ENCODE peak calls at places on chromosomes 1 and 21, in five cellular contexts. A is lung, B is AG04450, R is tibial artery, U is H1. J is an unnamed sample.
A peak's percentile ranks its signal among the peaks of the same experiment; 100 is the strongest.

GRCh38 chr1:23577056-23577985 is 18.0 kb upstream of the ID3 start:
- DNase-seq in B (peak; percentile 67), A (no peak), R (peak; percentile 70), U (no peak), J (peak; percentile 97)

GRCh38 chr1:76949503-76949902 is 82.2 kb downstream of the ST6GALNAC5 start:
- DNase-seq in R (no peak), A (no peak), U (no peak), B (no peak), J (no peak)

GRCh38 chr1:180040034-180040433 is 85.4 kb downstream of the CEP350 start:
- DNase-seq in A (no peak), B (no peak), R (no peak), U (no peak), J (peak; percentile 65)

GRCh38 chr1:26529655-26530539 is at the start of gene RPS6KA1:
- DNase-seq in R (no peak), A (peak; percentile 66), B (no peak), U (peak; percentile 88), J (no peak)

GRCh38 chr21:31335957-31336738 is 7.9 kb downstream of the TIAM1 start:
- DNase-seq in B (peak; percentile 68), R (no peak), A (no peak), U (no peak), J (peak; percentile 91)

GRCh38 chr1:102529446-102529845 is 532.7 kb upstream of the OLFM3 start:
- DNase-seq in R (no peak), B (no peak), U (no peak), A (no peak), J (no peak)

GRCh38 chr1:226019550-226019949 is 20.4 kb upstream of the SDE2 start:
- DNase-seq in U (no peak), A (no peak), R (no peak), B (no peak), J (no peak)

GRCh38 chr1:51331206-51332100 is 1.1 kb upstream of the TTC39A start:
- DNase-seq in U (no peak), R (no peak), B (no peak), A (peak; percentile 45), J (peak; percentile 38)

GRCh38 chr1:14653461-14653960 is 55.0 kb downstream of the KAZN start:
- DNase-seq in R (no peak), B (no peak), U (no peak), A (no peak), J (no peak)

GRCh38 chr1:37930246-37931142 is 16.4 kb downstream of the INPP5B start:
- DNase-seq in A (peak; percentile 83), B (no peak), R (no peak), U (no peak), J (no peak)

GRCh38 chr1:98794196-98794886 is 132.8 kb downstream of the SNX7 start:
- DNase-seq in R (peak; percentile 23), A (peak; percentile 39), U (no peak), B (peak; percentile 48), J (peak; percentile 81)

GRCh38 chr1:60387175-60387574 is 313.6 kb upstream of the C1orf87 start:
- DNase-seq in B (no peak), A (no peak), U (no peak), R (no peak), J (no peak)

GRCh38 chr1:55257958-55258357 is 42.8 kb upstream of the USP24 start:
- DNase-seq in B (no peak), U (no peak), A (no peak), R (no peak), J (no peak)

GRCh38 chr21:14737922-14738321 is 191.8 kb upstream of the SAMSN1 start:
- DNase-seq in A (peak; percentile 53), B (no peak), R (no peak), U (no peak), J (peak; percentile 78)

GRCh38 chr1:82704966-82705365 is 904.2 kb downstream of the ADGRL2 start:
- DNase-seq in R (no peak), A (no peak), B (no peak), U (no peak), J (no peak)

GRCh38 chr1:170533331-170533730 is 1.4 kb downstream of the GORAB start:
- DNase-seq in B (no peak), R (no peak), U (no peak), A (no peak), J (peak; percentile 85)

GRCh38 chr21:28106370-28106890 is 886.2 kb downstream of the LTN1 start:
- DNase-seq in R (no peak), B (no peak), U (no peak), A (no peak), J (no peak)

GRCh38 chr21:15722591-15723324 is 7.0 kb upstream of the USP25 start:
- DNase-seq in U (no peak), B (no peak), R (no peak), A (no peak), J (no peak)

GRCh38 chr1:151282883-151283725 is 1.0 kb downstream of the ZNF687 start:
- DNase-seq in U (peak; percentile 64), R (no peak), A (peak; percentile 38), B (no peak), J (no peak)

GRCh38 chr1:221887091-221887746 is 145.3 kb upstream of the DUSP10 start:
- DNase-seq in A (peak; percentile 40), U (no peak), R (peak; percentile 74), B (peak; percentile 29), J (peak; percentile 73)

GRCh38 chr1:172607145-172607544 is 51.8 kb upstream of the FASLG start:
- DNase-seq in A (no peak), U (no peak), R (no peak), B (no peak), J (peak; percentile 4)

GRCh38 chr1:223712184-223712855 is at the start of gene CAPN2:
- DNase-seq in A (peak; percentile 77), U (peak; percentile 83), R (peak; percentile 75), B (no peak), J (peak; percentile 82)

GRCh38 chr1:30188999-30189398 is 534.4 kb downstream of the MATN1 start:
- DNase-seq in A (peak; percentile 11), R (no peak), U (peak; percentile 13), B (no peak), J (no peak)

GRCh38 chr1:69569281-69569970 is 1.7 kb downstream of the LRRC7 start:
- DNase-seq in U (peak; percentile 52), B (no peak), R (no peak), A (no peak), J (no peak)

GRCh38 chr1:69572921-69573320 is 5.2 kb downstream of the LRRC7 start:
- DNase-seq in B (no peak), R (no peak), A (no peak), U (no peak), J (no peak)

GRCh38 chr1:69569983-69570755 is 2.4 kb downstream of the LRRC7 start:
- DNase-seq in R (no peak), U (peak; percentile 46), B (no peak), A (no peak), J (no peak)

GRCh38 chr1:69567847-69568434 is at the start of gene LRRC7:
- DNase-seq in R (no peak), U (peak; percentile 72), B (no peak), A (no peak), J (no peak)

DNA sequence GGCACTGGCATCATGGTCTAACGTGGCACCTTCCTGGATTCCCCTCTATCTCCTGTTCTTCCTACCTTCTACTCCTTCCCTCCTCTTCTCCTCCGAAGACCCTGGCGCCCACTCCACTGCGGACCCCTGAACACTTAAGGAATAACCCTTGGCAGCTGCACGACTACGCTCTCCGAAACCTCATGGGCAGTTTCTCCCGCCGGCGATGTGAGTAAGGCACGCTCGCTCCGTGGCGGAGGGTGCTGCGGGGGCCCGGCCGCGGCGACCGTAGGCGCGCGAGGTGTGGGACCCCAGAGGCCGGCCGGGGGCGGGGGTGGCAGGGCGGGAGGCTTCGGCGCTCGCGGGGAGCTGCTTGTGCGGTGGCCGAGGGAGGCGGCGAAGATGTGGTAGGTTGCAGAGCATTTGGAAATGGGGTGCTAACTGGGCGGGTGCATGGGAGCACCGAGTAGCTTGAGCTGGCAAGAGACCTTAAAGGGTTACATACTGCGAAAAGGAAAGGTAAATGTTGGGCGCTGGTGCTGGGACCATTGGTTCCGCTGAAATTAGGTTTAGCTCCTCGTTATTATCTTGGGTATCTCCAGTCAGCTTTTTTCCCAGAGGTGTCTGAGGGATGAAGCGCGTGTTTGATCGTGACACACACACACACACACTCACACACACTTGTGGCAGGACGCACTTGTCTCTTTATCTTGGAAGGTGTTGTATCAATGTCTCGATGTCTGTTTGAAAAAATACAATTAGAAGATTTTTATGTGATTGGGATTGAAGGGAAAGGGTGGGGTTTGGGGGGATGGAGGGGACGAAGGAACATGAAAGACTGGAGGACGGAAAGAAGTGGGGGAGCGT is 936 bp downstream of the LRRC7 start:
- DNase-seq in B (no peak), A (no peak), R (no peak), U (peak; percentile 51), J (no peak)
- H3K4me3 ChIP-seq in B (no peak overlapping the region), A (no peak overlapping the region), R (peak overlapping the region; percentile 60), U (peak overlapping the region; percentile 70), J (peak overlapping the region; percentile 18)

GRCh38 chr1:159892944-159893343 is 7.0 kb downstream of the CFAP45 start:
- DNase-seq in B (no peak), R (no peak), A (no peak), U (no peak), J (no peak)
- TF ChIP-seq CTCF in B (no peak), R (no peak), A (no peak), U (peak; percentile 14), J (no peak)

GRCh38 chr1:234398849-234399381 is 25.7 kb downstream of the COA6 start:
- DNase-seq in A (no peak), U (no peak), B (no peak), R (no peak), J (peak; percentile 55)
- H3K4me3 ChIP-seq in A (no peak overlapping the region), U (no peak overlapping the region), B (peak overlapping the region; percentile 4), R (no peak overlapping the region), J (no peak overlapping the region)

GRCh38 chr21:45747802-45748445 is 104.4 kb downstream of the PCBP3 start:
- DNase-seq in B (no peak), A (no peak), U (peak; percentile 45), R (no peak), J (peak; percentile 47)
- TF ChIP-seq CTCF in B (no peak), A (no peak), U (no peak), R (no peak), J (no peak)

DNA sequence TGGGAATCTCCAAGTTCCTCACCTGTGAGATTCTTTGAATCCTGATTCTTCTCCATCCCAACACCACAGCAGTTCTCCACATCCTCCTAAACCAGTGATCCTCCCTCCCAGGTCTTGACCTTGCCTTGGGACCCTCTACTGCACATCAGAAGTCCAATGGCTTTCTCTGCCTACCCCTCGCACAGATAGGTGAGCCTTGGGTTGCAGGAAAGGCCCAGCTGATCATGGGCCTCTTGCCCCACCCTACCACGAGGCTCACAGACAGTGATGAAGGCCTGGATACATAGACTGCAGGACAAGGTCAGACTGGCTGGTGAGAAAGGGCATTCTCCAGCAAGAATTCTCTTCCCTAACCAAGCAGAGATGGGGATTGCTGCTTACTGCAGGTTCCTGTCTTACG is 825 bp downstream of the FABP3 start:
- DNase-seq in U (no peak), R (no peak), B (no peak), A (no peak), J (no peak)
- H3K4me3 ChIP-seq in U (peak overlapping the region; percentile 54), R (peak overlapping the region; percentile 56), B (no peak overlapping the region), A (no peak overlapping the region), J (peak overlapping the region; percentile 63)

DNA sequence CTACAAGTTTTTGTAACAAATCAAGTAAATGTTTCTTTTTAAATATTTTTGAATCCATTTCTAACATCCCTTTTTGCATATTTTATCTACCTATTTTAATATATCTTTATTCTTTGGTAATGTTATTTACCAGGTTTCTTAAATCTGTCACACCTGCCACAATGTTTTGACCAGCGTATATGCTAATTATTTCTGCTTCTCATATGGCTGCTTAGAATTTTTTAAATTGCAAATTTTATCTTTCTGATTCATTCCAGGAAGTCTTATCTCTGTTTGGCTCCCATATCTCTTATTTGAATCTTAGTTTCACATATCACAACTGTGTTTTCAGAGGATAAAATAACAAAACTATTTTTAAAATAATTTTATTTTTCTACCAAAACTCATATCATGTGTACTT is 1411.1 kb downstream of the KCNT2 start:
- DNase-seq in U (no peak), A (no peak), B (no peak), R (no peak), J (no peak)
- TF ChIP-seq CTCF in U (no peak), A (no peak), B (no peak), R (no peak), J (no peak)